ENCODE peak calls at places on chromosome 22, in six cellular contexts. One of them, this sample, is unnamed.

GRCh38 chr22:39859903-39860588 is 33.5 kb downstream of the ENTHD1 start:
- DNase-seq in HCT116: no peak
- DNase-seq in PC-3: no peak
- DNase-seq in hepatocyte: no peak
- DNase-seq in MM.1S: no peak
- DNase-seq in GM23248: no peak
- DNase-seq in this sample: no peak

GRCh38 chr22:37454857-37455686 is 27.8 kb upstream of the ELFN2 start:
- DNase-seq in HCT116: peak; percentile 85
- DNase-seq in PC-3: peak; percentile 84
- DNase-seq in hepatocyte: peak; percentile 89
- DNase-seq in MM.1S: no peak
- DNase-seq in GM23248: peak; percentile 89
- DNase-seq in this sample: no peak

GRCh38 chr22:28112548-28113043 is 193.5 kb upstream of the PITPNB start:
- DNase-seq in HCT116: peak; percentile 48
- DNase-seq in PC-3: peak; percentile 53
- DNase-seq in hepatocyte: peak; percentile 46
- DNase-seq in MM.1S: peak; percentile 10
- DNase-seq in GM23248: peak; percentile 95
- DNase-seq in this sample: peak; percentile 41

GRCh38 chr22:27385261-27385998 is 416.1 kb downstream of the MN1 start:
- DNase-seq in HCT116: no peak
- DNase-seq in PC-3: no peak
- DNase-seq in hepatocyte: no peak
- DNase-seq in MM.1S: no peak
- DNase-seq in GM23248: no peak
- DNase-seq in this sample: no peak

GRCh38 chr22:37750596-37751162 is 53.8 kb downstream of the TRIOBP start:
- DNase-seq in HCT116: no peak
- DNase-seq in PC-3: no peak
- DNase-seq in hepatocyte: no peak
- DNase-seq in MM.1S: no peak
- DNase-seq in GM23248: no peak
- DNase-seq in this sample: no peak

GRCh38 chr22:19723165-19723989 is at the start of gene GP1BB:
- DNase-seq in HCT116: no peak
- DNase-seq in PC-3: peak; percentile 34
- DNase-seq in hepatocyte: peak; percentile 72
- DNase-seq in MM.1S: no peak
- DNase-seq in GM23248: no peak
- DNase-seq in this sample: peak; percentile 72

GRCh38 chr22:40510965-40511364 is 125.6 kb downstream of the MRTFA start:
- DNase-seq in HCT116: no peak
- DNase-seq in PC-3: no peak
- DNase-seq in hepatocyte: no peak
- DNase-seq in MM.1S: no peak
- DNase-seq in GM23248: no peak
- DNase-seq in this sample: no peak

GRCh38 chr22:38088723-38089473 is 4.9 kb upstream of the SLC16A8 start:
- DNase-seq in HCT116: no peak
- DNase-seq in PC-3: no peak
- DNase-seq in hepatocyte: no peak
- DNase-seq in MM.1S: no peak
- DNase-seq in GM23248: peak; percentile 70
- DNase-seq in this sample: peak; percentile 54

GRCh38 chr22:38114484-38115398 is 4.3 kb upstream of the BAIAP2L2 start:
- DNase-seq in HCT116: peak; percentile 37
- DNase-seq in PC-3: peak; percentile 81
- DNase-seq in hepatocyte: peak; percentile 92
- DNase-seq in MM.1S: peak; percentile 75
- DNase-seq in GM23248: peak; percentile 89
- DNase-seq in this sample: peak; percentile 89

GRCh38 chr22:38973289-38974169 is 8.6 kb upstream of the APOBEC3B start:
- DNase-seq in HCT116: no peak
- DNase-seq in PC-3: peak; percentile 55
- DNase-seq in hepatocyte: peak; percentile 65
- DNase-seq in MM.1S: peak; percentile 74
- DNase-seq in GM23248: peak; percentile 51
- DNase-seq in this sample: peak; percentile 88

GRCh38 chr22:26617251-26618199 is at the start of gene CRYBB1:
- DNase-seq in HCT116: no peak
- DNase-seq in PC-3: no peak
- DNase-seq in hepatocyte: no peak
- DNase-seq in MM.1S: peak; percentile 91
- DNase-seq in GM23248: no peak
- DNase-seq in this sample: peak; percentile 56

GRCh38 chr22:17869285-17870096 is 95.2 kb upstream of the BID start:
- DNase-seq in HCT116: no peak
- DNase-seq in PC-3: no peak
- DNase-seq in hepatocyte: peak; percentile 39
- DNase-seq in MM.1S: no peak
- DNase-seq in GM23248: no peak
- DNase-seq in this sample: no peak

GRCh38 chr22:43485717-43486116 is 73.9 kb downstream of the MPPED1 start:
- DNase-seq in HCT116: no peak
- DNase-seq in PC-3: no peak
- DNase-seq in hepatocyte: no peak
- DNase-seq in MM.1S: no peak
- DNase-seq in GM23248: no peak
- DNase-seq in this sample: no peak

GRCh38 chr22:39308614-39309363 is 10.6 kb downstream of the RPL3 start:
- DNase-seq in HCT116: peak; percentile 92
- DNase-seq in PC-3: peak; percentile 89
- DNase-seq in hepatocyte: peak; percentile 83
- DNase-seq in MM.1S: no peak
- DNase-seq in GM23248: peak; percentile 98
- DNase-seq in this sample: peak; percentile 48

GRCh38 chr22:27420817-27421361 is 380.7 kb downstream of the MN1 start:
- DNase-seq in HCT116: no peak
- DNase-seq in PC-3: peak; percentile 73
- DNase-seq in hepatocyte: peak; percentile 60
- DNase-seq in MM.1S: no peak
- DNase-seq in GM23248: peak; percentile 92
- DNase-seq in this sample: no peak

GRCh38 chr22:27801197-27801615 is 350 bp downstream of the MN1 start:
- DNase-seq in HCT116: no peak
- DNase-seq in PC-3: peak; percentile 25
- DNase-seq in hepatocyte: peak; percentile 61
- DNase-seq in MM.1S: no peak
- DNase-seq in GM23248: peak; percentile 81
- DNase-seq in this sample: peak; percentile 70

GRCh38 chr22:38865201-38866023 is 6.6 kb downstream of the CBX6 start:
- DNase-seq in HCT116: no peak
- DNase-seq in PC-3: no peak
- DNase-seq in hepatocyte: peak; percentile 5
- DNase-seq in MM.1S: no peak
- DNase-seq in GM23248: no peak
- DNase-seq in this sample: no peak

GRCh38 chr22:46259374-46259773 is 3.8 kb downstream of the PKDREJ start:
- DNase-seq in HCT116: no peak
- DNase-seq in PC-3: no peak
- DNase-seq in hepatocyte: no peak
- DNase-seq in MM.1S: no peak
- DNase-seq in GM23248: no peak
- DNase-seq in this sample: no peak

GRCh38 chr22:46267431-46268279 is at the start of gene TTC38:
- DNase-seq in HCT116: peak; percentile 75
- DNase-seq in PC-3: peak; percentile 81
- DNase-seq in hepatocyte: peak; percentile 91
- DNase-seq in MM.1S: peak; percentile 45
- DNase-seq in GM23248: peak; percentile 87
- DNase-seq in this sample: peak; percentile 77

GRCh38 chr22:46260038-46260437 is 3.1 kb downstream of the PKDREJ start:
- DNase-seq in HCT116: no peak
- DNase-seq in PC-3: no peak
- DNase-seq in hepatocyte: no peak
- DNase-seq in MM.1S: no peak
- DNase-seq in GM23248: no peak
- DNase-seq in this sample: no peak

GRCh38 chr22:46262449-46263207 is 515 bp downstream of the PKDREJ start:
- DNase-seq in HCT116: no peak
- DNase-seq in PC-3: no peak
- DNase-seq in hepatocyte: peak; percentile 59
- DNase-seq in MM.1S: no peak
- DNase-seq in GM23248: peak; percentile 67
- DNase-seq in this sample: peak; percentile 91

GRCh38 chr22:46263208-46263575 is at the start of gene PKDREJ:
- DNase-seq in HCT116: no peak
- DNase-seq in PC-3: no peak
- DNase-seq in hepatocyte: no peak
- DNase-seq in MM.1S: no peak
- DNase-seq in GM23248: no peak
- DNase-seq in this sample: no peak
- TF ChIP-seq EZH2 in HCT116: no peak
- TF ChIP-seq EZH2 in PC-3: no peak
- TF ChIP-seq EZH2 in hepatocyte: no peak
- TF ChIP-seq EZH2 in MM.1S: no peak
- TF ChIP-seq EZH2 in GM23248: no peak
- TF ChIP-seq EZH2 in this sample: no peak

GRCh38 chr22:48240935-48241230 is 1478.4 kb downstream of the TBC1D22A start:
- DNase-seq in HCT116: no peak
- DNase-seq in PC-3: no peak
- DNase-seq in hepatocyte: no peak
- DNase-seq in MM.1S: no peak
- DNase-seq in GM23248: no peak
- DNase-seq in this sample: no peak

GRCh38 chr22:48241658-48242057 is 1479.2 kb downstream of the TBC1D22A start:
- DNase-seq in HCT116: no peak
- DNase-seq in PC-3: no peak
- DNase-seq in hepatocyte: no peak
- DNase-seq in MM.1S: no peak
- DNase-seq in GM23248: no peak
- DNase-seq in this sample: no peak

GRCh38 chr22:48240165-48240934 is 1477.9 kb downstream of the TBC1D22A start:
- DNase-seq in HCT116: no peak
- DNase-seq in PC-3: no peak
- DNase-seq in hepatocyte: no peak
- DNase-seq in MM.1S: no peak
- DNase-seq in GM23248: no peak
- DNase-seq in this sample: no peak

GRCh38 chr22:48244388-48245118 is 1482.1 kb downstream of the TBC1D22A start:
- DNase-seq in HCT116: no peak
- DNase-seq in PC-3: no peak
- DNase-seq in hepatocyte: no peak
- DNase-seq in MM.1S: no peak
- DNase-seq in GM23248: no peak
- DNase-seq in this sample: no peak

DNA sequence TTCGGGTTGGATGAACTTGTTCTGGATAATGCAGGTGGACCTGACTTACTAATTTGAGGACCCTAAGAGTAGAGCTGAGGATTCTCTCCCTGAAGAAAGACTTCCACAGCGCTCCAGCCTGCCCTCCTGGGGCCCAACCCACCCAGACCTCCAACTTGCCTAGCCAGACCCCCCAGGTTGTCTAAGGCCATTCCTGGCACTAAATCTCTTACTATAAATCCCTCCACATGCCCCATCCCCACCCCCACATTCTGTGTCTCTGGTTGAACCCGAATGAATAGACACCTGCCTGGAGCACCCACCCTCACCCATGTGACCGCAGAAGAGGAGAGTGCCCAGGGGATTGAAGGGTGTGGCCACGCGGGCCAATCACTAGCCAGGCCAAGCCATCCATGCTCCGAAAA is 1480.0 kb downstream of the TBC1D22A start:
- DNase-seq in HCT116: no peak
- DNase-seq in PC-3: no peak
- DNase-seq in hepatocyte: no peak
- DNase-seq in MM.1S: no peak
- DNase-seq in GM23248: no peak
- DNase-seq in this sample: no peak
- H3K9me2 ChIP-seq in HCT116: no peaks in the 10 kb centered on the region
- H3K9me2 ChIP-seq in PC-3: no peaks in the 10 kb centered on the region
- H3K9me2 ChIP-seq in hepatocyte: no peaks in the 10 kb centered on the region
- H3K9me2 ChIP-seq in MM.1S: no peaks in the 10 kb centered on the region
- H3K9me2 ChIP-seq in GM23248: no peaks in the 10 kb centered on the region
- H3K9me2 ChIP-seq in this sample: no peaks in the 10 kb centered on the region

GRCh38 chr22:46750530-46750800 is 12.0 kb upstream of the TBC1D22A start:
- DNase-seq in HCT116: no peak
- DNase-seq in PC-3: no peak
- DNase-seq in hepatocyte: no peak
- DNase-seq in MM.1S: no peak
- DNase-seq in GM23248: no peak
- DNase-seq in this sample: no peak
- H2AFZ ChIP-seq in HCT116: no peak overlapping the region
- H2AFZ ChIP-seq in PC-3: no peak overlapping the region
- H2AFZ ChIP-seq in hepatocyte: no peak overlapping the region
- H2AFZ ChIP-seq in MM.1S: no peak overlapping the region
- H2AFZ ChIP-seq in GM23248: no peak overlapping the region
- H2AFZ ChIP-seq in this sample: no peak overlapping the region

DNA sequence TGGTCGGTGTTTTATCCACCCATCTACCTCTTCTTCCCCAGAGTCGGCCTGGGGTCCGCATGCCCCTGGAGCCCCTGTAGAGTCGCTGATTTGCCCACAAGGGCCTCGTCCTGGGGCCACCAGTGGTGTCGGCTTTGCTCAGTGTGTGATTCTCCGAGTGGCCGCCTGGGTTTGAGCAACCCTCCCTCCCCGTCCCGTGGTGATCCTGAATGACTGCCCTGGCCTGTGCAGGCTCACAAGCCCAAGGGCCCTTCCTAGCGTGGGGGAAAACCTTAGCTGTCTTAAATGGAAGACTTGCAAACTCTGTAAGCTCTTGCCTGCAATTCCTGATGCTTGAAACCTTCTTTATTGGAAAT is 128.3 kb downstream of the OSBP2 start:
- DNase-seq in HCT116: no peak
- DNase-seq in PC-3: peak; percentile 47
- DNase-seq in hepatocyte: no peak
- DNase-seq in MM.1S: no peak
- DNase-seq in GM23248: peak; percentile 29
- DNase-seq in this sample: peak; percentile 70
- TF ChIP-seq EZH2 in HCT116: no peak
- TF ChIP-seq EZH2 in PC-3: no peak
- TF ChIP-seq EZH2 in hepatocyte: no peak
- TF ChIP-seq EZH2 in MM.1S: no peak
- TF ChIP-seq EZH2 in GM23248: peak; percentile 63
- TF ChIP-seq EZH2 in this sample: no peak

DNA sequence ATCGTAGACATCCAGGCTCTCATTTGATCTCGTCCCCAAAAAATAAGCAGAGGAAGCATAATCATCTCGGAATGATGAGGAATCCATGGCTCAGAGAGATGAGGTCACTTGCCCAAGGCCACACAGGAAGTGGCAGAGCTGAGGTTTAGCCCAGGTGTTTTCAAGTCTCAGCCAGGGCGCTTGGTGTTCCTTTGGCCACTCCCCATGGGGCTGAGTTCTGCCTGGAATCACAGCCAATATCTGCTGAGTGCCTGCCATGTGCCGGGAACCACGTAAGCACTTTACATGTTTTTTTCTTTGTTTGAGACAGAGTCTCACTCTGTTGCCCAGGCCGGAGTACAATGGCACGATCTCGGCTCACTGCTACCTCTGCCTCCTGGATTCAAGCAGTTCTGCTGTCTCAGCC is 29.5 kb upstream of the MYH9 start:
- DNase-seq in HCT116: no peak
- DNase-seq in PC-3: peak; percentile 90
- DNase-seq in hepatocyte: no peak
- DNase-seq in MM.1S: peak; percentile 92
- DNase-seq in GM23248: peak; percentile 76
- DNase-seq in this sample: peak; percentile 45
- H3K9me2 ChIP-seq in HCT116: no peaks in the 10 kb centered on the region
- H3K9me2 ChIP-seq in PC-3: no peaks in the 10 kb centered on the region
- H3K9me2 ChIP-seq in hepatocyte: no peaks in the 10 kb centered on the region
- H3K9me2 ChIP-seq in MM.1S: no peaks in the 10 kb centered on the region
- H3K9me2 ChIP-seq in GM23248: no peaks in the 10 kb centered on the region
- H3K9me2 ChIP-seq in this sample: no peaks in the 10 kb centered on the region

GRCh38 chr22:21652010-21652546 is 10.0 kb downstream of the SDF2L1 start:
- DNase-seq in HCT116: peak; percentile 55
- DNase-seq in PC-3: peak; percentile 89
- DNase-seq in hepatocyte: peak; percentile 91
- DNase-seq in MM.1S: peak; percentile 90
- DNase-seq in GM23248: peak; percentile 95
- DNase-seq in this sample: peak; percentile 96
- H2AFZ ChIP-seq in HCT116: peak overlapping the region; percentile 97
- H2AFZ ChIP-seq in PC-3: peak overlapping the region; percentile 98
- H2AFZ ChIP-seq in hepatocyte: peak overlapping the region; percentile 38
- H2AFZ ChIP-seq in MM.1S: peak overlapping the region; percentile 100
- H2AFZ ChIP-seq in GM23248: peak overlapping the region; percentile 97
- H2AFZ ChIP-seq in this sample: peak overlapping the region; percentile 73